ENCODE peak calls at places on chromosomes 5 and 9, in five cellular contexts. G, O, Q, B and J are unnamed samples.
A peak's percentile ranks its signal among the peaks of the same experiment; 100 is the strongest.

GRCh38 chr5:178068293-178068692 is 45.0 kb upstream of the N4BP3 start:
- DNase-seq in Q (no peak), O (no peak), B (no peak), G (no peak), J (no peak)

GRCh38 chr9:136297016-136297691 is 6.7 kb downstream of the CCDC187 start:
- DNase-seq in G (no peak), O (no peak), Q (no peak), B (peak; percentile 39), J (no peak)

GRCh38 chr5:69364850-69365249 is 4.5 kb downstream of the AK6 start:
- DNase-seq in O (no peak), Q (no peak), G (no peak), B (no peak), J (no peak)

GRCh38 chr9:81375461-81376100 is 313.8 kb downstream of the TLE1 start:
- DNase-seq in O (no peak), B (no peak), G (no peak), Q (no peak), J (no peak)

GRCh38 chr9:131308452-131308851 is 18.9 kb downstream of the PLPP7 start:
- DNase-seq in O (no peak), Q (no peak), G (no peak), B (no peak), J (no peak)

GRCh38 chr5:57531333-57531732 is 48.7 kb upstream of the ACTBL2 start:
- DNase-seq in O (no peak), G (no peak), B (no peak), Q (no peak), J (no peak)

GRCh38 chr5:32450952-32451351 is 6.4 kb upstream of the ZFR start:
- DNase-seq in G (no peak), B (no peak), Q (no peak), O (no peak), J (no peak)

GRCh38 chr5:98102926-98103325 is 670.5 kb upstream of the RGMB start:
- DNase-seq in G (no peak), B (no peak), O (no peak), Q (no peak), J (no peak)

GRCh38 chr9:136095028-136095494 is at the start of gene NACC2:
- DNase-seq in Q (peak; percentile 71), G (no peak), B (peak; percentile 91), O (peak; percentile 49), J (no peak)

GRCh38 chr5:109485030-109485429 is 75.3 kb upstream of the PJA2 start:
- DNase-seq in Q (peak; percentile 61), B (peak; percentile 77), O (no peak), G (no peak), J (no peak)

GRCh38 chr9:91055845-91056244 is 254.2 kb downstream of the SYK start:
- DNase-seq in G (no peak), O (no peak), Q (no peak), B (no peak), J (no peak)

GRCh38 chr5:107874810-107875209 is 204.1 kb upstream of the EFNA5 start:
- DNase-seq in O (no peak), Q (no peak), G (no peak), B (no peak), J (no peak)

GRCh38 chr5:61397238-61397637 is 65.2 kb downstream of the ZSWIM6 start:
- DNase-seq in Q (no peak), B (no peak), O (no peak), G (no peak), J (no peak)

GRCh38 chr5:68114641-68115040 is 100.9 kb upstream of the PIK3R1 start:
- DNase-seq in Q (no peak), B (no peak), O (no peak), G (no peak), J (peak; percentile 63)

GRCh38 chr5:56669534-56670483 is 145.5 kb upstream of the MAP3K1 start:
- DNase-seq in G (peak; percentile 4), Q (peak; percentile 66), O (no peak), B (peak; percentile 56), J (no peak)

GRCh38 chr9:88013607-88014006 is 39.3 kb upstream of the CDK20 start:
- DNase-seq in O (no peak), B (no peak), Q (no peak), G (no peak), J (no peak)

GRCh38 chr5:131393498-131393968 is 129.7 kb downstream of the CDC42SE2 start:
- DNase-seq in O (no peak), Q (no peak), G (no peak), B (no peak), J (no peak)

GRCh38 chr9:2289234-2289755 is 274.1 kb downstream of the SMARCA2 start:
- DNase-seq in B (no peak), O (no peak), G (no peak), Q (no peak), J (no peak)

GRCh38 chr9:114183006-114183405 is 27.7 kb downstream of the COL27A1 start:
- DNase-seq in O (no peak), Q (no peak), G (no peak), B (no peak), J (no peak)

GRCh38 chr5:151611127-151611775 is 20.1 kb upstream of the FAT2 start:
- DNase-seq in Q (no peak), G (no peak), B (no peak), O (no peak), J (no peak)

GRCh38 chr5:72818866-72819534 is 2.5 kb downstream of the TNPO1 start:
- DNase-seq in Q (peak; percentile 51), G (no peak), B (peak; percentile 73), O (peak; percentile 53), J (no peak)

GRCh38 chr5:163565931-163566608 is 60.7 kb downstream of the MAT2B start:
- DNase-seq in G (peak; percentile 6), B (peak; percentile 53), O (peak; percentile 24), Q (no peak), J (no peak)

GRCh38 chr9:124296094-124296493 is 38.3 kb downstream of the NEK6 start:
- DNase-seq in G (no peak), B (no peak), O (no peak), Q (no peak), J (no peak)

GRCh38 chr5:39411051-39411450 is 13.7 kb downstream of the DAB2 start:
- DNase-seq in O (no peak), G (no peak), B (no peak), Q (no peak), J (no peak)

GRCh38 chr9:79817469-79818004 is 245.8 kb downstream of the TLE4 start:
- DNase-seq in B (peak; percentile 43), O (no peak), G (no peak), Q (peak; percentile 7), J (no peak)

GRCh38 chr5:143479394-143479793 is 75.9 kb upstream of the NR3C1 start:
- DNase-seq in G (no peak), O (no peak), B (no peak), Q (no peak), J (no peak)

GRCh38 chr5:93512799-93513198 is 68.2 kb downstream of the NR2F1-AS1 start:
- DNase-seq in Q (no peak), O (no peak), B (no peak), G (no peak), J (peak; percentile 79)

GRCh38 chr9:110714314-110714713 is 45.7 kb downstream of the MUSK start:
- DNase-seq in Q (no peak), O (no peak), G (no peak), B (no peak), J (no peak)

GRCh38 chr5:10354048-10354872 is 765 bp downstream of the MARCHF6 start:
- DNase-seq in Q (no peak), B (peak; percentile 66), O (no peak), G (peak; percentile 18), J (no peak)

GRCh38 chr5:16271851-16272250 is 92.3 kb upstream of the MARCHF11 start:
- DNase-seq in B (no peak), Q (no peak), G (no peak), O (no peak), J (no peak)

GRCh38 chr5:139839918-139840317 is 44.3 kb downstream of the PSD2 start:
- DNase-seq in Q (no peak), O (no peak), B (no peak), G (no peak), J (no peak)

GRCh38 chr9:130938652-130939404 is at the start of gene FIBCD1:
- DNase-seq in O (no peak), B (peak; percentile 69), Q (no peak), G (no peak), J (no peak)

GRCh38 chr5:173290477-173291131 is 37.6 kb downstream of the STC2 start:
- DNase-seq in Q (peak; percentile 38), G (no peak), O (no peak), B (no peak), J (no peak)

GRCh38 chr5:56625577-56625976 is 189.8 kb upstream of the MAP3K1 start:
- DNase-seq in Q (no peak), B (no peak), O (no peak), G (no peak), J (peak; percentile 96)